ENCODE peak calls at places on chromosomes 16 and 17, in six cellular contexts. Q is non-pigmented ciliary epithelial cell; D is amniotic stem cell; H is H7; K is BJ; M is stimulated activated CD8-positive, alpha-beta memory T cell treated with anti-CD3 and anti-CD28 coated beads, Interleukin-15, amount 100 ng/mL, for 24 hours. V is an unnamed sample.

GRCh38 chr17:27529230-27529796 is 73.1 kb downstream of the KSR1 start:
- DNase-seq in Q (no peak), D (no peak), H (no peak), K (no peak), M (no peak), V (no peak)

GRCh38 chr17:46865100-46865499 is 13.7 kb downstream of the WNT9B start:
- DNase-seq in Q (peak), D (no peak), H (peak), K (peak), M (no peak), V (peak)

GRCh38 chr16:75648265-75649076 is 898 bp downstream of the TERF2IP start:
- DNase-seq in Q (peak), D (peak), H (peak), K (no peak), M (peak), V (peak)

GRCh38 chr17:80475949-80476876 is at the start of gene NPTX1:
- DNase-seq in Q (no peak), D (no peak), H (peak), K (no peak), M (no peak), V (no peak)

GRCh38 chr17:2853111-2853721 is 57.0 kb downstream of the RAP1GAP2 start:
- DNase-seq in Q (no peak), D (no peak), H (peak), K (no peak), M (no peak), V (no peak)

GRCh38 chr16:1745900-1746692 is 25.2 kb downstream of the NME3 start:
- DNase-seq in Q (peak), D (peak), H (no peak), K (peak), M (no peak), V (peak)

GRCh38 chr16:57604177-57604576 is 24.3 kb upstream of the ADGRG1 start:
- DNase-seq in Q (no peak), D (no peak), H (no peak), K (no peak), M (no peak), V (no peak)

GRCh38 chr16:69318177-69318910 is 7.2 kb downstream of the VPS4A start:
- DNase-seq in Q (no peak), D (no peak), H (no peak), K (no peak), M (no peak), V (no peak)

GRCh38 chr16:55033225-55034156 is 102.8 kb downstream of the IRX5 start:
- DNase-seq in Q (no peak), D (no peak), H (no peak), K (no peak), M (no peak), V (no peak)

GRCh38 chr17:49285716-49286115 is 55.1 kb upstream of the PHOSPHO1 start:
- DNase-seq in Q (no peak), D (no peak), H (no peak), K (no peak), M (no peak), V (no peak)

V was measured in AG04450.